ENCODE peak calls at places on chromosomes 11 and 22, in four cellular contexts. Q is GM23338, Y is brain microvascular endothelial cell, C is HCT116. V is an unnamed sample. For H3K27me3, the result is how much of the 10 kb centered on the place peaks cover.

GRCh38 chr11:9803685-9804413 is 140.0 kb downstream of the SWAP70 start:
- DNase-seq in C (no peak), Y (peak), Q (no peak), V (no peak)

GRCh38 chr11:3161309-3161708 is 3.8 kb downstream of the OSBPL5 start:
- DNase-seq in C (no peak), Q (no peak), Y (no peak), V (no peak)

GRCh38 chr11:20084921-20085814 is 75.1 kb downstream of the DBX1 start:
- DNase-seq in C (no peak), Q (peak), Y (no peak), V (no peak)

GRCh38 chr22:43723816-43724215 is 88.3 kb downstream of the EFCAB6 start:
- DNase-seq in Q (no peak), C (no peak), Y (no peak), V (no peak)

GRCh38 chr11:3971756-3972404 is 116.4 kb downstream of the STIM1 start:
- DNase-seq in Q (no peak), Y (no peak), C (no peak), V (no peak)

GRCh38 chr11:11788067-11788710 is 53.6 kb upstream of the USP47 start:
- DNase-seq in Q (no peak), C (no peak), Y (no peak), V (no peak)

GRCh38 chr22:38104084-38104483 is 6.4 kb downstream of the BAIAP2L2 start:
- DNase-seq in C (peak), Q (peak), Y (peak), V (no peak)

GRCh38 chr22:45181766-45182165 is 18.0 kb downstream of the NUP50 start:
- DNase-seq in C (no peak), Q (no peak), Y (no peak), V (no peak)

GRCh38 chr11:72812968-72813739 is 1.1 kb upstream of the ATG16L2 start:
- DNase-seq in C (peak), Y (peak), Q (peak), V (peak)

GRCh38 chr11:19633276-19633675 is 79.4 kb upstream of the NAV2 start:
- DNase-seq in Q (peak), C (no peak), Y (no peak), V (peak)

GRCh38 chr22:47098121-47098520 is 335.7 kb downstream of the TBC1D22A start:
- DNase-seq in C (no peak), Q (no peak), Y (no peak), V (no peak)

GRCh38 chr11:16347928-16348685 is 8.2 kb downstream of the SOX6 start:
- DNase-seq in Q (no peak), C (no peak), Y (no peak), V (no peak)

GRCh38 chr11:15688351-15688792 is 573.6 kb downstream of the INSC start:
- DNase-seq in C (no peak), Q (no peak), Y (peak), V (no peak)

GRCh38 chr22:45149671-45150070 is 14.1 kb upstream of the NUP50 start:
- DNase-seq in Y (no peak), C (no peak), Q (no peak), V (no peak)

GRCh38 chr22:39240841-39241631 is 3.7 kb downstream of the PDGFB start:
- DNase-seq in Q (no peak), C (peak), Y (no peak), V (no peak)

GRCh38 chr11:62400760-62401159 is 18.1 kb upstream of the SCGB1A1 start:
- DNase-seq in Y (peak), Q (no peak), C (no peak), V (peak)

GRCh38 chr11:118138839-118139420 is 13.7 kb downstream of the SCN4B start:
- DNase-seq in C (no peak), Q (no peak), Y (no peak), V (no peak)

GRCh38 chr11:14012836-14013235 is 50.3 kb downstream of the SPON1 start:
- DNase-seq in Q (no peak), C (no peak), Y (no peak), V (no peak)

GRCh38 chr22:44456661-44457412 is 41.2 kb downstream of the RTL6 start:
- DNase-seq in Q (no peak), C (no peak), Y (no peak), V (no peak)

GRCh38 chr11:46363455-46363920 is 16.2 kb downstream of the DGKZ start:
- DNase-seq in Q (no peak), C (peak), Y (peak), V (no peak)

GRCh38 chr22:50267591-50268390 is 2.4 kb downstream of the MAPK11 start:
- DNase-seq in C (no peak), Q (peak), Y (no peak), V (peak)

GRCh38 chr11:3340025-3340424 is 38.9 kb downstream of the ZNF195 start:
- DNase-seq in Y (peak), C (peak), Q (peak), V (no peak)

GRCh38 chr22:38180841-38181452 is 683 bp downstream of the PLA2G6 start:
- DNase-seq in Y (no peak), Q (peak), C (no peak), V (peak)

GRCh38 chr11:112728288-112728687 is 232.9 kb upstream of the NCAM1 start:
- DNase-seq in Q (no peak), C (no peak), Y (no peak), V (no peak)

GRCh38 chr11:112961146-112961668 is at the start of gene NCAM1:
- DNase-seq in Y (peak), Q (peak), C (peak), V (peak)

GRCh38 chr22:31952459-31952858 is 8.1 kb downstream of the YWHAH start:
- DNase-seq in C (no peak), Q (no peak), Y (peak), V (no peak)

GRCh38 chr11:112498701-112499100 is 238.0 kb upstream of the PLET1 start:
- DNase-seq in Q (no peak), Y (no peak), C (no peak), V (no peak)

GRCh38 chr11:17648528-17648927 is 70.8 kb upstream of the MYOD1 start:
- DNase-seq in Y (no peak), Q (no peak), C (no peak), V (no peak)

GRCh38 chr22:36277482-36278291 is 24.8 kb downstream of the APOL1 start:
- DNase-seq in Q (peak), C (peak), Y (no peak), V (peak)

GRCh38 chr11:13140028-13140870 is 131.1 kb downstream of the RASSF10 start:
- DNase-seq in Q (no peak), C (no peak), Y (peak), V (peak)

GRCh38 chr11:70073881-70074371 is 4.2 kb upstream of the ANO1 start:
- DNase-seq in Q (peak), Y (peak), C (no peak), V (no peak)

GRCh38 chr11:69280994-69281393 is 13.0 kb upstream of the MYEOV start:
- DNase-seq in Q (no peak), Y (peak), C (peak), V (peak)

GRCh38 chr22:37610480-37611148 is 2.0 kb downstream of the GGA1 start:
- DNase-seq in Y (no peak), Q (no peak), C (no peak), V (no peak)

GRCh38 chr11:117993988-117994741 is 8.0 kb downstream of the IL10RA start:
- DNase-seq in Q (no peak), C (no peak), Y (no peak), V (no peak)

GRCh38 chr11:35347921-35348331 is 71.4 kb downstream of the SLC1A2 start:
- DNase-seq in C (no peak), Q (no peak), Y (no peak), V (no peak)

GRCh38 chr11:83975984-83976383 is 689.8 kb upstream of the CCDC90B start:
- DNase-seq in Q (no peak), Y (no peak), C (no peak), V (no peak)

DNA sequence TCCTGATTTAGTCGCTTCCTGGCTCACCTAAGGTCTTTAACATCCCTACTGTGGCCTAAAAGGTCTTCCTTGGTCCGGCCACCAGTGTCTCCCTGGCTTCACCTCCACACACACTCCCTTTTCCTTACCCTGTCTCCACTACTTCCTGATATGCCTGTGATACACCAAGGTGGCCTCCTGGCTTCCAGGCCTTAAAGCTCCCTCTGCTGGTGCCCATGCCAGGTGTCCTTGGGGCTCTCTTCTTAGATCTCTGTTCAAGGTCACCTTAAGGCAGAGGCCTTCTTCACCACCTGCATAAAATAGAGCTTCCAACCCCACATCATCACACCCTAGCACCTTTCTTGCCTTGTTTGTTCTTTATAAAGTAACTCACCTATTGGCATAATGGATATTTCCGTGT is 787.7 kb downstream of the NTM start:
- DNase-seq in Y (no peak), C (no peak), Q (peak), V (no peak)
- TF ChIP-seq CTCF in Y (peak), C (no peak), Q (peak), V (no peak)

GRCh38 chr11:491358-491757 is 15.7 kb downstream of the RNH1 start:
- DNase-seq in C (no peak), Y (no peak), Q (no peak), V (no peak)

GRCh38 chr11:494761-495536 is 12.1 kb downstream of the RNH1 start:
- DNase-seq in Q (no peak), Y (no peak), C (no peak), V (no peak)

GRCh38 chr11:490930-491260 is 16.1 kb downstream of the RNH1 start:
- DNase-seq in C (no peak), Y (no peak), Q (no peak), V (no peak)

GRCh38 chr11:490186-490929 is 16.7 kb downstream of the RNH1 start:
- DNase-seq in C (no peak), Q (no peak), Y (no peak), V (no peak)

GRCh38 chr11:492416-493226 is 14.4 kb downstream of the RNH1 start:
- DNase-seq in Q (no peak), C (no peak), Y (no peak), V (no peak)
- H3K27ac ChIP-seq in Q (no peak), C (no peak), Y (no peak), V (no peak)

GRCh38 chr11:119533931-119534694 is 111.1 kb upstream of the THY1 start:
- DNase-seq in C (peak), Q (peak), Y (peak), V (peak)

GRCh38 chr11:119532551-119532950 is 109.6 kb upstream of the THY1 start:
- DNase-seq in Q (no peak), Y (no peak), C (no peak), V (no peak)

GRCh38 chr11:119531091-119531490 is 108.1 kb upstream of the THY1 start:
- DNase-seq in C (no peak), Q (no peak), Y (no peak), V (no peak)

GRCh38 chr11:119531623-119532022 is 108.7 kb upstream of the THY1 start:
- DNase-seq in C (no peak), Q (no peak), Y (no peak), V (no peak)

DNA sequence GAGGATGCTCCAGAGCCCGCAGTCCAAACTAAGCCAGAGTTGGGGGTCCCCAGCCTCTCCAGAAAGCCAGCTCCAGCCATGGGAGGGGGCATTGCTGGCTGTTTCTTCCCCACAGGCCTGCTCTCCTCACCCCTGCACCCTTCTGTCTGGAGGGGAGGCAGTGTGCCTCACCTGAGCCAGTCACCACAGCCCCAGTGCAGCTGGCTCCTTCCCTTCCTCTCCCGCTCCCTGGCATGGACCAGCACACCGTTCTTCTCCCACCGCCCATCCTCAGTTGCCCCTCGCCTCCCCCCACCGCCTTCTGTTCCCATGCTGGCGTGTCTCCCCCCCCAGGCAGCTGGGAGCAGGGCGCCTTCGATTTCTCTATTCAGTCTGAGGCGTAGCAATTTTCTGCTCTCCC is 110.5 kb upstream of the THY1 start:
- DNase-seq in Q (no peak), Y (no peak), C (no peak), V (no peak)
- H3K27me3 ChIP-seq in Q (under half), Y (under half), C (under half), V (under half)

DNA sequence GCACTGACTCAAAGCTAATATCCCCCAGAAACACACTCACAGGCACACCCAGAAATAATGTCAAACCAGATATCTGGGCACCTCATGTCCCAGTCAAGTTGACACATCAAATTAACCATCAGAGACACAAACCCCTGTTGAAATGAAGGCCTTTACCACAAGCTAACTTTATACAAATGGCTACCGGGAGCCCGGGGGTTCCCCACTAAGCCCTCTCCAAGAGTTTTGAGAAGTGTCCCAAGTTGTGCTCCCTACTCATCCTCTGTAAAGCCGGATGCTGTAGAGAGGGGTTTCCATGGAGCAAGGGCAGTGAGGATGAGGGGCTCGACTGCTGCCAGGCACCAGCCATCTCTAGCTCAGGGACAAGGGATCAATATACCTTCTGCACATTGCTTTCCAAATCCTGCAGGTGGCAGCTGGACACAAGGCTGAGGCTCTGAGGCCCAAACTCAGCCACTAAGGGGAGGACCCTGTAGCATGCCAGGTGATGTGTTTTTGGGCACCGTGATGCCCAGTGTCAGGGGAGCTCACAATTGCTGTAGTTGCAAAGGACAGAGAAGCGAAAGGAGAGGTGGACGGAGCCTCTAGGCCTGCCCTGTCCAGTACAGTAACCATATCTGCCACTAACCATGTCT is 145.7 kb downstream of the TTC17 start:
- DNase-seq in Q (peak), Y (peak), C (peak), V (no peak)
- TF ChIP-seq CTCF in Q (peak), Y (peak), C (peak), V (no peak)

DNA sequence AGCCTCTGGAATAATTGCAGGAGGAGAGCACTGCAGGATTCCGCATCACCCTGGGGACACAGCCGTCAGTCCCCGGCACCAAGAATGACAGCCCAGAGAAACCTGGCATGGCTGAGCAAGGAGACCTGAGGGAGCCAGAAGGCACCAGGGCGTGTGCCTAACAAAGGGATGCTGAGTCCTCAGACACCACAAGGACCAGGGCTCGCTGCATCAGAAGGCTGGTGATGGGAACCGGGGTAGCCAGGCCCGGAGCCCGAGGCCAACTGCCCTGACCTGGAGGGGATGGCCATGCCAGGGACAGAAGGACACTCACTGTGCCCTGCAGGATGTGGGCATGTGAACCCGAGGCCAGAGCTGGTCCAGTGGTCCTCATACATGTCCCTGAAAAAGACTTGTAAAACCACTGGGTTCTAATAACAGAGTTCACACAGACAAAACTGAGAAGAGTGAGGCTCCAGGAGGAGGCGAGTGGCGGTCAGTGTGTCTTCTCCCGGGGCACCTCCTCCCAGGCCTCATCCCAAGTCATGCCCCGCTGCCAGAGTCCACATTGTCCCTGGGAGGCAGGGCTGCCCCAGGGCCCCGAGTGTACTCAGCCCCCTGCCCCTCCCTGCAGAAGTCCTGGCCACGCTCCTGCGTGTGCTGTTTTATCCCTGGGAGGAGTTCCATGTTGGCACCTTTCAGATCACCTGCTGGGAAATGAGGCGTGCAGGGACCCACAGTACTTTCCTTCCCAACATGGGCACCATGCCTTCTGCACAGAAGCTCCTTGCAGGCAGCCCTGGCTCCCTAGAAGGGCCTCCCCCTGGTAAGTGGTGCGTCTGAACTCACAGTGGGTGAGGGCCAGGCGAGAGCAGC is 42.5 kb downstream of the TBX1 start:
- DNase-seq in Y (no peak), C (no peak), Q (no peak), V (no peak)
- H3K27ac ChIP-seq in Y (no peak), C (no peak), Q (no peak), V (no peak)

V was measured in lung.